ENCODE peak calls at places on chromosomes 13 and 19, in five cellular contexts. G, X, N, U and H are unnamed samples.
A peak's percentile ranks its signal among the peaks of the same experiment; 100 is the strongest.

GRCh38 chr19:1656988-1657536 is 4.6 kb upstream of the TCF3 start:
- DNase-seq in G (no peak), X (no peak), N (no peak), U (no peak), H (no peak)

GRCh38 chr19:19444694-19445155 is 39.2 kb downstream of the GATAD2A start:
- DNase-seq in G (peak; percentile 40), X (no peak), N (no peak), U (no peak), H (no peak)

GRCh38 chr13:28489536-28489935 is 5.4 kb downstream of the FLT1 start:
- DNase-seq in G (no peak), X (no peak), N (no peak), U (no peak), H (no peak)

GRCh38 chr13:82803341-82803740 is 1078.9 kb downstream of the SLITRK1 start:
- DNase-seq in G (no peak), X (no peak), N (no peak), U (no peak), H (no peak)

GRCh38 chr19:10052602-10053360 is 33.3 kb upstream of the SHFL start:
- DNase-seq in G (no peak), X (no peak), N (no peak), U (no peak), H (no peak)

GRCh38 chr13:78610381-78610883 is 7.1 kb upstream of the POU4F1 start:
- DNase-seq in G (peak; percentile 4), X (no peak), N (no peak), U (no peak), H (no peak)

GRCh38 chr19:4712771-4713170 is 10.9 kb downstream of the DPP9 start:
- DNase-seq in G (no peak), X (no peak), N (no peak), U (peak; percentile 57), H (no peak)

GRCh38 chr13:41137951-41138350 is 5.3 kb upstream of the KBTBD6 start:
- DNase-seq in G (peak; percentile 79), X (peak; percentile 84), N (peak; percentile 7), U (no peak), H (no peak)

GRCh38 chr19:3576696-3577443 is 4.1 kb downstream of the HMG20B start:
- DNase-seq in G (peak; percentile 71), X (no peak), N (no peak), U (no peak), H (no peak)

GRCh38 chr19:58033741-58034475 is at the start of gene ZSCAN1:
- DNase-seq in G (peak; percentile 79), X (no peak), N (no peak), U (peak; percentile 8), H (no peak)

GRCh38 chr13:72163671-72164070 is 296.7 kb upstream of the DACH1 start:
- DNase-seq in G (peak; percentile 51), X (no peak), N (no peak), U (no peak), H (no peak)

GRCh38 chr19:1408300-1409203 is 1.2 kb downstream of the DAZAP1 start:
- DNase-seq in G (peak; percentile 56), X (no peak), N (no peak), U (no peak), H (no peak)

GRCh38 chr13:43473437-43473836 is 313.3 kb downstream of the ENOX1 start:
- DNase-seq in G (no peak), X (no peak), N (no peak), U (no peak), H (no peak)

GRCh38 chr19:47752440-47753211 is 7.3 kb downstream of the NOP53 start:
- DNase-seq in G (no peak), X (no peak), N (no peak), U (no peak), H (no peak)

GRCh38 chr13:112170823-112171569 is 104.0 kb downstream of the SOX1 start:
- DNase-seq in G (no peak), X (no peak), N (no peak), U (no peak), H (no peak)

GRCh38 chr13:103190841-103191240 is 124.6 kb upstream of the SLC10A2 start:
- DNase-seq in G (no peak), X (no peak), N (no peak), U (no peak), H (no peak)

GRCh38 chr13:103184413-103184812 is 118.2 kb upstream of the SLC10A2 start:
- DNase-seq in G (no peak), X (no peak), N (no peak), U (no peak), H (no peak)

GRCh38 chr13:103187621-103188020 is 121.4 kb upstream of the SLC10A2 start:
- DNase-seq in G (no peak), X (no peak), N (no peak), U (no peak), H (no peak)

DNA sequence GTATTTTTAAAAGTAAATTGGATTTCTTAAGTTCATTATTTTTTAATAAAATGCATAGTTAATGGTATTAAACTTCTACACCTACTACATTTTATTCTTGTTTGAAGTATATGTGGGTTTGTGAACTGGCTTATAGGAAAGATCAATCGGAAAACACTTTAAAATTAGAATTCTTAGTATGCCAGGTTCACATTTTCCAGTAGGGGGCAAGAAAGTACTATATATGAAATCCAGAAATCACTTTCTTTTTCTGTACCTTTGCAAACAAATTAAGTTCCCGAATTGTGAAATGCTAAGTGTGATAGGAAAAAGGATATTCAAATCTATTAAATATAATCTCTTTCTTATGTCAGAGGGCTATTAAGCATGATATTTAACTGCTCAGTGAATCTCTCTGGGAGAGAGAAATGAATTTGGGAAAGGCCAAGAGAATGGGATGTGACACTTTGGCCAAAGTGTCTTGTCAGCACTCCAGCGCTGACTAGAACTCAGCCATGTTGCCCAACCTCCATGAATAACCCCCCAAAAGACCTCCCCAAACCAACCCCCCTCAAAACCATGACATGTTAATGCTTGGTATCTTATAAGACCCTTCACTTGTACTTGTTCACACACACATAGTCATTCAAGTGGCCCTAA is 122.6 kb upstream of the SLC10A2 start:
- DNase-seq in G (peak; percentile 23), X (no peak), N (peak; percentile 0), U (no peak), H (no peak)
- TF ChIP-seq CTCF in G (no peak), X (no peak), N (peak; percentile 48), U (no peak), H (peak; percentile 22)

GRCh38 chr13:33284016-33284415 is 1.5 kb downstream of the STARD13 start:
- DNase-seq in G (peak; percentile 62), X (no peak), N (no peak), U (no peak), H (no peak)

GRCh38 chr13:33280923-33281322 is 4.6 kb downstream of the STARD13 start:
- DNase-seq in G (peak; percentile 63), X (no peak), N (no peak), U (no peak), H (no peak)

GRCh38 chr13:33283195-33283910 is 2.2 kb downstream of the STARD13 start:
- DNase-seq in G (no peak), X (no peak), N (no peak), U (no peak), H (no peak)

GRCh38 chr13:33280550-33280905 is 5.0 kb downstream of the STARD13 start:
- DNase-seq in G (no peak), X (no peak), N (no peak), U (no peak), H (no peak)

DNA sequence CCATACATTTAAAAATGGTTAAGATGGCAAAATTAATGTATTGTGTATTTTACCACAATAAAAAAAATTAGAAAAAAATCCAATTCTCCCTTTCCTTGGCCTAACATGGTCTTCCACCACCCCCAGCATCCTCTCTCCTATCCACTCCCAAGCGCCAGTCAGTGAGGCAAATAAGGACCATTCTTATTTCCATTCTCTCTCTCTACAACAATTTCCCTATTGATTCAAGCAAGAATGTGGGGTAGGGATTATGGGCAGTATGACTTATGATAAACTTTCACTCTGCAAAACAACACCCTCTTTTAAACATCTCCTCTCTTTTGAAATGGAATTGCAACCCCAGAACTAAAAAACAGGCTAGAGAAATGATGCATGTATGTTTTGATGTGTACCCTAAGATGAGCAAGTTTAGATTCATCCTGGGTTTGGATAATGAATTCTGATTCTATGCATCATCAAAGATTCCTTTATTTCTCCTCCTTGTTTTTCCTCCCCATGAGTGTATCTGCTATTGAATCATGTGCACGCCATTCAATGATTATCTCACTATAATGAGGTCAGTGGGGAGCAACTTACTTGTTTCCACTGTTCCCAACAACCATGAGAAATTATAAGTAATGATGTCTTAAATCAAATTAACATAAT is 3.5 kb downstream of the STARD13 start:
- DNase-seq in G (peak; percentile 89), X (peak; percentile 50), N (peak; percentile 19), U (no peak), H (no peak)
- H3K4me1 ChIP-seq in G (peaks cover 26% of the 10 kb centered on the region), X (peaks cover 55% of the 10 kb centered on the region), N (peaks cover 56% of the 10 kb centered on the region), U (peaks cover 55% of the 10 kb centered on the region), H (peaks cover 49% of the 10 kb centered on the region)

GRCh38 chr13:105346141-105346766 is 1189.2 kb downstream of the EFNB2 start:
- DNase-seq in G (peak; percentile 94), X (peak; percentile 21), N (peak; percentile 33), U (no peak), H (no peak)
- H3K27ac ChIP-seq in G (peak overlapping the region; percentile 74), X (peak overlapping the region; percentile 59), N (no peak overlapping the region), U (no peak overlapping the region), H (no peak overlapping the region)

GRCh38 chr13:99610702-99611289 is 109.5 kb downstream of the TM9SF2 start:
- DNase-seq in G (no peak), X (no peak), N (no peak), U (no peak), H (no peak)
- TF ChIP-seq CTCF in G (peak; percentile 11), X (peak; percentile 18), N (no peak), U (no peak), H (no peak)

GRCh38 chr19:16339361-16339725 is 14.7 kb downstream of the KLF2 start:
- DNase-seq in G (no peak), X (no peak), N (no peak), U (no peak), H (no peak)
- H3K4me1 ChIP-seq in G (peaks cover 18% of the 10 kb centered on the region), X (peaks cover 4% of the 10 kb centered on the region), N (peaks cover 18% of the 10 kb centered on the region), U (peaks cover 33% of the 10 kb centered on the region), H (peaks cover 22% of the 10 kb centered on the region)

GRCh38 chr13:20400774-20401173 is 124.9 kb downstream of the CRYL1 start:
- DNase-seq in G (peak; percentile 71), X (no peak), N (no peak), U (no peak), H (no peak)
- H3K27ac ChIP-seq in G (no peak overlapping the region), X (peak overlapping the region; percentile 79), N (no peak overlapping the region), U (no peak overlapping the region), H (no peak overlapping the region)

DNA sequence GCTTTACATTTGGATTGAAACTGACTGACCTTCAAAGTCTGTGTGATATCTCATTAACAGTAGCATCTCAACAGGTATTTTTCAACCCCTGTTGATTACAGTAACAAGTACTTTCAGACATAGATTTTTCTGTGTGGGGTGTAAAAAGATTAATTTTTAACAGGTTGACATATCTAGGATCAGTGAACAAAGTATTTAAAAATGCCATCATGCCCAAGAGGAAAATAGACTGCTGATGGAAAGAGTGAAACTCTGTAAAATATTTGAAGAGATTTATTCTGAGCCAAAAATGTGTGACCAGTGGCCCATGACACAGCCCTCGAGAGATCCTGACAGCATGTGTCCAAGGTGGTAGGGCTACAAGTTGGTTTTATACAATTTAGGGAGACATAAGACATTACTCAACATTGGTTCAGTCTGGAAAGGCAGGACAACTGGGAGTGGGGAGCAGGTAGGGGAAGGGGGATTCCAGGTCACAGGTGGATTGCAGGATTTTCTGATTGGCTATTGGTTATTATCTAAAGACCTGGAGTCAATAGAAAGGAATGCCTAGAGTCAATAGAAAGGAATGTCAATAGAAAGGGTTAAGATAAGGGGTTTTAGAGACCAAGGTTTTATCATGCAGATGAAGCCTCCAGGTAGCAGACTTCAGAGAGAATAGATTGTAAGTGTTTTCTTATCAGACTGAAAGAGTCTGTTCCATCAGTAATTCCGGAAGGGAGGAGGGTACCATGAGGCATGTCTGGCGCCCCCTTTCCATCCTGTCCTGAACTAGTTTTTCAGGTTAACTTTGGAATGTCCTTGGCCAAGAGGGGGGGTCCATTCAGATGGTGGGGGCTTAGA is 29.1 kb downstream of the TNFRSF19 start:
- DNase-seq in G (peak; percentile 32), X (no peak), N (no peak), U (no peak), H (no peak)
- TF ChIP-seq CTCF in G (no peak), X (no peak), N (no peak), U (no peak), H (no peak)